ENCODE peak calls at places on chromosomes 6 and 20, in six cellular contexts. A, S, Y, N, M and T are unnamed samples.

GRCh38 chr20:49657118-49657901 is 56.4 kb downstream of the B4GALT5 start:
- DNase-seq in Y (no peak), M (no peak), S (no peak), N (no peak), A (no peak), T (no peak)

GRCh38 chr6:150320450-150320849 is 48.4 kb upstream of the IYD start:
- DNase-seq in N (peak; percentile 46), S (no peak), M (no peak), A (peak; percentile 75), Y (peak; percentile 79), T (no peak)

GRCh38 chr20:4180355-4180754 is 165.0 kb upstream of the RNF24 start:
- DNase-seq in Y (no peak), M (no peak), S (no peak), A (no peak), N (no peak), T (no peak)

GRCh38 chr6:43467752-43468151 is 9.6 kb upstream of the TJAP1 start:
- DNase-seq in M (no peak), A (no peak), N (no peak), Y (no peak), S (no peak), T (no peak)

GRCh38 chr6:79601020-79601609 is 30.0 kb upstream of the SH3BGRL2 start:
- DNase-seq in M (peak; percentile 65), S (no peak), Y (no peak), A (no peak), N (no peak), T (no peak)

GRCh38 chr6:92297101-92297500 is 1122.3 kb downstream of the EPHA7 start:
- DNase-seq in Y (no peak), A (no peak), S (no peak), M (no peak), N (no peak), T (no peak)

GRCh38 chr6:111709615-111710398 is 104.1 kb upstream of the TRAF3IP2 start:
- DNase-seq in M (peak; percentile 54), N (peak; percentile 89), S (peak; percentile 46), A (peak; percentile 84), Y (peak; percentile 86), T (peak; percentile 76)

GRCh38 chr6:20946037-20946436 is 411.8 kb downstream of the CDKAL1 start:
- DNase-seq in N (no peak), Y (no peak), M (peak; percentile 85), S (no peak), A (no peak), T (no peak)